ENCODE peak calls at places on chromosomes 7 and 10, in four cellular contexts. One of them, this sample, is unnamed.

GRCh38 chr10:23522345-23522744 is 83.5 kb downstream of the OTUD1 start:
- DNase-seq in colonic mucosa: no peak
- DNase-seq in ascending aorta: no peak
- DNase-seq in neuronal stem cell: no peak
- DNase-seq in this sample: no peak

GRCh38 chr7:64876792-64877713 is 26.0 kb upstream of the ZNF273 start:
- DNase-seq in ascending aorta: no peak
- DNase-seq in colonic mucosa: peak; percentile 42
- DNase-seq in neuronal stem cell: peak; percentile 70
- DNase-seq in this sample: no peak

GRCh38 chr10:130398090-130398994 is 262.2 kb downstream of the GLRX3 start:
- DNase-seq in neuronal stem cell: no peak
- DNase-seq in colonic mucosa: no peak
- DNase-seq in ascending aorta: peak; percentile 28
- DNase-seq in this sample: no peak

GRCh38 chr7:135386181-135386580 is 123.7 kb downstream of the CNOT4 start:
- DNase-seq in ascending aorta: no peak
- DNase-seq in neuronal stem cell: no peak
- DNase-seq in colonic mucosa: no peak
- DNase-seq in this sample: no peak

GRCh38 chr7:90211391-90212148 is at the start of gene STEAP2:
- DNase-seq in ascending aorta: peak; percentile 94
- DNase-seq in colonic mucosa: peak; percentile 89
- DNase-seq in neuronal stem cell: peak; percentile 85
- DNase-seq in this sample: peak; percentile 86

GRCh38 chr10:63133787-63134557 is 844 bp downstream of the NRBF2 start:
- DNase-seq in colonic mucosa: no peak
- DNase-seq in neuronal stem cell: no peak
- DNase-seq in ascending aorta: no peak
- DNase-seq in this sample: no peak

GRCh38 chr10:82736305-82736704 is 861.3 kb downstream of the NRG3 start:
- DNase-seq in colonic mucosa: no peak
- DNase-seq in ascending aorta: no peak
- DNase-seq in neuronal stem cell: no peak
- DNase-seq in this sample: no peak

GRCh38 chr7:134376693-134377092 is 60.0 kb upstream of the SLC35B4 start:
- DNase-seq in neuronal stem cell: no peak
- DNase-seq in ascending aorta: no peak
- DNase-seq in colonic mucosa: no peak
- DNase-seq in this sample: no peak

GRCh38 chr7:42744746-42745145 is 167.1 kb downstream of the C7orf25 start:
- DNase-seq in ascending aorta: no peak
- DNase-seq in neuronal stem cell: no peak
- DNase-seq in colonic mucosa: no peak
- DNase-seq in this sample: no peak

GRCh38 chr10:122348512-122348911 is 26.0 kb upstream of the PLEKHA1 start:
- DNase-seq in colonic mucosa: no peak
- DNase-seq in ascending aorta: no peak
- DNase-seq in neuronal stem cell: peak; percentile 60
- DNase-seq in this sample: no peak

GRCh38 chr10:52617346-52617745 is 155.2 kb downstream of the MBL2 start:
- DNase-seq in neuronal stem cell: no peak
- DNase-seq in ascending aorta: no peak
- DNase-seq in colonic mucosa: no peak
- DNase-seq in this sample: no peak

GRCh38 chr10:14592026-14592425 is 182.7 kb downstream of the FAM107B start:
- DNase-seq in neuronal stem cell: no peak
- DNase-seq in ascending aorta: no peak
- DNase-seq in colonic mucosa: no peak
- DNase-seq in this sample: no peak

GRCh38 chr10:76252733-76253132 is 821.3 kb downstream of the LRMDA start:
- DNase-seq in ascending aorta: no peak
- DNase-seq in colonic mucosa: no peak
- DNase-seq in neuronal stem cell: no peak
- DNase-seq in this sample: no peak

GRCh38 chr10:70481105-70481504 is 2.5 kb downstream of the PALD1 start:
- DNase-seq in neuronal stem cell: no peak
- DNase-seq in ascending aorta: no peak
- DNase-seq in colonic mucosa: no peak
- DNase-seq in this sample: no peak
- H3K4me3 ChIP-seq in neuronal stem cell: no peak overlapping the region
- H3K4me3 ChIP-seq in ascending aorta: no peak overlapping the region
- H3K4me3 ChIP-seq in colonic mucosa: no peak overlapping the region
- H3K4me3 ChIP-seq in this sample: no peak overlapping the region

GRCh38 chr7:88480901-88481300 is 174.2 kb upstream of the STEAP4 start:
- DNase-seq in ascending aorta: no peak
- DNase-seq in colonic mucosa: peak; percentile 22
- DNase-seq in neuronal stem cell: no peak
- DNase-seq in this sample: no peak

GRCh38 chr7:88480266-88480665 is 173.6 kb upstream of the STEAP4 start:
- DNase-seq in colonic mucosa: no peak
- DNase-seq in ascending aorta: no peak
- DNase-seq in neuronal stem cell: no peak
- DNase-seq in this sample: no peak

DNA sequence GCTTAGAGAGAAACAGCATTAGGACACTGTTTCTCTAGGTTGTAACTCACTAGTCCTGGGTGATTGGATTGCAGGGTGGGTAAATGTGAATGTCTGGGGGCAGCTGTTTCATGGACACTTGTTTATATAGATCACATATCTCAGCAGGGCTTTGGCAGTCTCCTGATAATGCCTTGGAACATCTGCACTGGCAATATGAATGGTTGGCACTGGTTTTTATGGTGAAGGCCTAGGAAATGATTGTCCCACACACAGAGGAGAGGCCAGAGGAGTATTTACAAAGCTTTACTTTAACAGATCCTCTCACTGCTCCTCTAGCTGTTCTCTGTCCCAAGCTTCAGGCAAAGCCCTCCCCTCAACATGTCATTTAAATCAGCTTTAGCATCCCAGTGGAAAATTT is 171.3 kb upstream of the STEAP4 start:
- DNase-seq in neuronal stem cell: no peak
- DNase-seq in colonic mucosa: no peak
- DNase-seq in ascending aorta: no peak
- DNase-seq in this sample: no peak
- H3K4me1 ChIP-seq in neuronal stem cell: no peaks in the 10 kb centered on the region
- H3K4me1 ChIP-seq in colonic mucosa: no peaks in the 10 kb centered on the region
- H3K4me1 ChIP-seq in ascending aorta: no peaks in the 10 kb centered on the region
- H3K4me1 ChIP-seq in this sample: no peaks in the 10 kb centered on the region

GRCh38 chr10:88819290-88819689 is 16.8 kb downstream of the LIPM start:
- DNase-seq in neuronal stem cell: no peak
- DNase-seq in ascending aorta: no peak
- DNase-seq in colonic mucosa: no peak
- DNase-seq in this sample: no peak
- H3K36me3 ChIP-seq in neuronal stem cell: no peaks in the 10 kb centered on the region
- H3K36me3 ChIP-seq in ascending aorta: no peaks in the 10 kb centered on the region
- H3K36me3 ChIP-seq in colonic mucosa: no peaks in the 10 kb centered on the region
- H3K36me3 ChIP-seq in this sample: no peaks in the 10 kb centered on the region

DNA sequence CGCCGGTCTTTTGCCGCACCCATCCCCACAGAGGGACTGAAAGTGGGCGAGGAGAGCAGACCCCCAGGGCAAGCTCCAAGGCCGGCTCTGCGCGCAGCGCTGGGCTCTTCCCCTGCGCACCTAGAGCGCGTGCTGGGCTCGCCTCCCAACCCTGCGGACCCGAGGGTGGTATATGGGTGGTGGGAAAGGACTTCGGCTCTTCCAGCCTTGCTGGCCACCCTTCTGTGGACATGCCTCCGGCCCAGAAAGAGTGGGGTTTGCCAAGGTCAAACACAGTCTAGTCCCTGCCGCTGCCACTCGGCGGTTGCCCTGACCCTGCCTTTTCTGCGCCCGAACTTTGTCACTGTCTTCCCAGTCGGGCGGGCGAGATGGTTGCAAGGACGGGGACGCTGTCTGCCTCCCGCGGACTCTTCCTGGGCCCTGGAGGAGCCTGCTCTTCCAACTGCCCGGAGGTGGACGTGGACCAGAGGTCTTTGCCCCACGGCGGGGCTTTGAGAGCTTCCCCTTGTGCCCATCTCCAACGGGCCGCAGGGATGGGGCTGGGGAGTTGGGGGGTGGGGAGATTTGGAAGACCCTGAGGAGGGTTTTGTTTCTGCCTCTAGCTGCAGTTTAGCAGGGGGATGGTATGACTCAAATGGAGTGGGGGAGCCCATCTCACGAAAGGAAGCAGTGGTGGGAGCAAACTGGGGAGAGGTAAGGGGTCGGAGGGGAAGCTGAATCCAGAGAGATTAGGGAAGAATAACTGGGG is 1.5 kb downstream of the ADCY1 start:
- DNase-seq in colonic mucosa: no peak
- DNase-seq in neuronal stem cell: no peak
- DNase-seq in ascending aorta: peak; percentile 52
- DNase-seq in this sample: peak; percentile 50
- H3K4me3 ChIP-seq in colonic mucosa: no peak overlapping the region
- H3K4me3 ChIP-seq in neuronal stem cell: peak overlapping the region; percentile 84
- H3K4me3 ChIP-seq in ascending aorta: no peak overlapping the region
- H3K4me3 ChIP-seq in this sample: peak overlapping the region; percentile 49

DNA sequence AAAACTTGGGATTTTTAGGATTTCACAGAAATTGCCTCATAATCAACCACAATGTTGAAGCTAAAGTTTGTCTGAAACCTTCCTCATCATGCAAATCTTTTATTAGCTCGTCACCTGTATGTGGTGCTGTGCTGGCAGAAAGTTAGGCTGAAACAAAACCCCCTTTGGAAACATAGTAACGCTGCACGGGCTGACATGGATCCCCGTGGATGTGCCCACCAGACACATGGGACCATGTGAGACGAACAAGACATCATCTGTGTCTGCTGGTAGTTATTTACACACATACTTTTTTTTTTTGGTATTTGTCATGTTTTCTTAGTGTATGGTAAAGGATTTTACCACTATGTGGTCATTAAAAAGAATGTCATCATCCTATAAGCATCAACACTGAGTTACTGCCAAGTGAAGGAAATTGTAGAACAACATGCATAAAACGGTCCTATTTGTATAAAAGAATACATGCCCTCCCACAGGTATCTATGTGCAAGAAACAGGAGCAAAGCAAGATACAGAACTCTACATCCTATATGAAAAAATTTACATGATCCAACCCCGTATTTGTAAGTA is 113.5 kb upstream of the AFAP1L2 start:
- DNase-seq in neuronal stem cell: no peak
- DNase-seq in ascending aorta: no peak
- DNase-seq in colonic mucosa: no peak
- DNase-seq in this sample: no peak
- H3K4me1 ChIP-seq in neuronal stem cell: peaks cover 33% of the 10 kb centered on the region
- H3K4me1 ChIP-seq in ascending aorta: no peaks in the 10 kb centered on the region
- H3K4me1 ChIP-seq in colonic mucosa: peaks cover 9% of the 10 kb centered on the region
- H3K4me1 ChIP-seq in this sample: peaks cover 14% of the 10 kb centered on the region

GRCh38 chr10:78035933-78036583 is 2.4 kb downstream of the RPS24 start:
- DNase-seq in ascending aorta: no peak
- DNase-seq in neuronal stem cell: no peak
- DNase-seq in colonic mucosa: no peak
- DNase-seq in this sample: no peak
- H3K36me3 ChIP-seq in ascending aorta: peaks cover 56% of the 10 kb centered on the region
- H3K36me3 ChIP-seq in neuronal stem cell: peaks cover 46% of the 10 kb centered on the region
- H3K36me3 ChIP-seq in colonic mucosa: peaks cover 13% of the 10 kb centered on the region
- H3K36me3 ChIP-seq in this sample: peaks cover 19% of the 10 kb centered on the region

This sample was measured in breast epithelium.